ENCODE peak calls at places on chromosome 7, in four cellular contexts. O, V, B and W are unnamed samples.

GRCh38 chr7:44159824-44160630 is 18.9 kb upstream of the MYL7 start:
- DNase-seq in B (no peak), O (no peak), V (no peak), W (no peak)

GRCh38 chr7:50156163-50156562 is 63.1 kb upstream of the ZPBP start:
- DNase-seq in O (no peak), B (no peak), V (no peak), W (no peak)

GRCh38 chr7:1193593-1194424 is 33.8 kb upstream of the ZFAND2A start:
- DNase-seq in B (no peak), V (no peak), O (peak; percentile 66), W (peak; percentile 53)

GRCh38 chr7:105799677-105800076 is 76.7 kb downstream of the ATXN7L1 start:
- DNase-seq in O (no peak), V (no peak), B (no peak), W (peak; percentile 59)

GRCh38 chr7:153943428-153944370 is 108.5 kb upstream of the DPP6 start:
- DNase-seq in O (no peak), V (peak; percentile 12), B (no peak), W (no peak)

GRCh38 chr7:36366649-36367560 is 22.8 kb upstream of the ANLN start:
- DNase-seq in B (peak; percentile 89), V (peak; percentile 94), O (peak; percentile 93), W (peak; percentile 63)

GRCh38 chr7:74176555-74176954 is 2.4 kb downstream of the EIF4H start:
- DNase-seq in V (no peak), O (no peak), B (no peak), W (no peak)

GRCh38 chr7:157691521-157692155 is 354.8 kb downstream of the DNAJB6 start:
- DNase-seq in V (peak; percentile 77), O (no peak), B (no peak), W (no peak)

GRCh38 chr7:3165681-3166580 is 122.3 kb upstream of the CARD11 start:
- DNase-seq in V (no peak), B (no peak), O (no peak), W (no peak)

GRCh38 chr7:35874881-35875280 is 74.0 kb downstream of the SEPTIN7 start:
- DNase-seq in V (no peak), B (no peak), O (no peak), W (peak; percentile 25)

GRCh38 chr7:34939175-34939574 is 98.1 kb downstream of the DPY19L1 start:
- DNase-seq in O (no peak), B (no peak), V (no peak), W (peak; percentile 31)

GRCh38 chr7:35849158-35849831 is 48.4 kb downstream of the SEPTIN7 start:
- DNase-seq in V (no peak), B (no peak), O (no peak), W (peak; percentile 33)

GRCh38 chr7:106770191-106770590 is 94.9 kb upstream of the PIK3CG start:
- DNase-seq in V (no peak), O (no peak), B (no peak), W (peak; percentile 84)

GRCh38 chr7:517848-518629 is 1.6 kb downstream of the PDGFA start:
- DNase-seq in V (peak; percentile 35), B (no peak), O (no peak), W (peak; percentile 79)

GRCh38 chr7:20835111-20835750 is 48.5 kb upstream of the SP8 start:
- DNase-seq in O (no peak), B (no peak), V (no peak), W (no peak)

GRCh38 chr7:45384499-45384898 is 189.7 kb upstream of the ADCY1 start:
- DNase-seq in V (no peak), B (no peak), O (no peak), W (peak; percentile 13)

GRCh38 chr7:134449596-134450194 is 9.2 kb downstream of the AKR1B1 start:
- DNase-seq in O (no peak), B (no peak), V (no peak), W (peak; percentile 27)

GRCh38 chr7:155205368-155206285 is 92.1 kb upstream of the INSIG1 start:
- DNase-seq in O (peak; percentile 94), B (peak; percentile 76), V (no peak), W (peak; percentile 99)

GRCh38 chr7:36916116-36916515 is 191.8 kb upstream of the AOAH start:
- DNase-seq in B (no peak), O (no peak), V (no peak), W (no peak)

GRCh38 chr7:24456526-24457214 is 116.6 kb upstream of the PALS2 start:
- DNase-seq in B (no peak), V (no peak), O (peak; percentile 21), W (no peak)

GRCh38 chr7:137656227-137656849 is 190.4 kb downstream of the DGKI start:
- DNase-seq in B (peak; percentile 72), O (peak; percentile 84), V (peak; percentile 70), W (peak; percentile 77)

GRCh38 chr7:140604760-140605159 is 35.9 kb downstream of the DENND2A start:
- DNase-seq in B (no peak), O (no peak), V (no peak), W (peak; percentile 95)

GRCh38 chr7:143929224-143929920 is 5.7 kb upstream of the OR2F2 start:
- DNase-seq in V (no peak), O (no peak), B (no peak), W (no peak)

GRCh38 chr7:141073173-141073640 is 657 bp upstream of the TMEM178B start:
- DNase-seq in O (peak; percentile 82), V (peak; percentile 77), B (no peak), W (peak; percentile 34)

GRCh38 chr7:105205592-105206211 is 183.0 kb downstream of the SRPK2 start:
- DNase-seq in B (no peak), O (no peak), V (no peak), W (no peak)

GRCh38 chr7:130838738-130839137 is 104.7 kb upstream of the KLF14 start:
- DNase-seq in B (no peak), O (peak; percentile 22), V (no peak), W (peak; percentile 97)

GRCh38 chr7:10973942-10974716 is 457 bp downstream of the PHF14 start:
- DNase-seq in O (no peak), V (no peak), B (no peak), W (peak; percentile 36)

GRCh38 chr7:93817561-93817960 is 73.0 kb downstream of the TFPI2 start:
- DNase-seq in V (no peak), O (no peak), B (no peak), W (no peak)

GRCh38 chr7:3043544-3044395 is at the start of gene CARD11:
- DNase-seq in B (peak; percentile 33), O (peak; percentile 34), V (no peak), W (no peak)

GRCh38 chr7:84049034-84049433 is 145.6 kb downstream of the SEMA3A start:
- DNase-seq in V (no peak), O (no peak), B (no peak), W (no peak)

GRCh38 chr7:492714-493065 is 27.0 kb downstream of the PDGFA start:
- DNase-seq in V (no peak), B (no peak), O (no peak), W (no peak)

GRCh38 chr7:159088016-159088865 is 56.4 kb downstream of the VIPR2 start:
- DNase-seq in B (peak; percentile 22), O (no peak), V (no peak), W (no peak)